ENCODE peak calls at places on chromosomes 7 and 10, in eight cellular contexts. One of them, this sample, is unnamed. For H3K4me1, the result is how much of the 10 kb centered on the place peaks cover.

GRCh38 chr10:133462512-133463305 is 9.0 kb downstream of the SCART1 start:
- DNase-seq in CD8-positive, alpha-beta memory T cell: no peak
- DNase-seq in transverse colon: no peak
- DNase-seq in naive thymus-derived CD4-positive, alpha-beta T cell: no peak
- DNase-seq in mucosa of descending colon: no peak
- DNase-seq in lower lobe of right lung: no peak
- DNase-seq in H9: no peak
- DNase-seq in PC-3: no peak
- DNase-seq in this sample: no peak

GRCh38 chr7:25894002-25894901 is 257.7 kb upstream of the NFE2L3 start:
- DNase-seq in CD8-positive, alpha-beta memory T cell: peak
- DNase-seq in transverse colon: peak
- DNase-seq in naive thymus-derived CD4-positive, alpha-beta T cell: peak
- DNase-seq in mucosa of descending colon: peak
- DNase-seq in lower lobe of right lung: peak
- DNase-seq in H9: peak
- DNase-seq in PC-3: peak
- DNase-seq in this sample: no peak

GRCh38 chr10:3784510-3785250 is at the start of gene KLF6:
- DNase-seq in CD8-positive, alpha-beta memory T cell: no peak
- DNase-seq in transverse colon: peak
- DNase-seq in naive thymus-derived CD4-positive, alpha-beta T cell: no peak
- DNase-seq in mucosa of descending colon: no peak
- DNase-seq in lower lobe of right lung: peak
- DNase-seq in H9: no peak
- DNase-seq in PC-3: no peak
- DNase-seq in this sample: no peak

GRCh38 chr7:79282051-79282694 is 171.3 kb downstream of the MAGI2 start:
- DNase-seq in CD8-positive, alpha-beta memory T cell: no peak
- DNase-seq in transverse colon: no peak
- DNase-seq in naive thymus-derived CD4-positive, alpha-beta T cell: no peak
- DNase-seq in mucosa of descending colon: no peak
- DNase-seq in lower lobe of right lung: no peak
- DNase-seq in H9: no peak
- DNase-seq in PC-3: peak
- DNase-seq in this sample: peak

GRCh38 chr10:43012578-43012977 is 64.3 kb upstream of the RET start:
- DNase-seq in CD8-positive, alpha-beta memory T cell: no peak
- DNase-seq in transverse colon: no peak
- DNase-seq in naive thymus-derived CD4-positive, alpha-beta T cell: no peak
- DNase-seq in mucosa of descending colon: no peak
- DNase-seq in lower lobe of right lung: no peak
- DNase-seq in H9: peak
- DNase-seq in PC-3: no peak
- DNase-seq in this sample: no peak

GRCh38 chr10:30751678-30752331 is 122.3 kb upstream of the LYZL2 start:
- DNase-seq in CD8-positive, alpha-beta memory T cell: peak
- DNase-seq in transverse colon: peak
- DNase-seq in naive thymus-derived CD4-positive, alpha-beta T cell: peak
- DNase-seq in mucosa of descending colon: no peak
- DNase-seq in lower lobe of right lung: peak
- DNase-seq in H9: peak
- DNase-seq in PC-3: peak
- DNase-seq in this sample: peak

GRCh38 chr7:141668853-141669252 is 33.1 kb downstream of the DENND11 start:
- DNase-seq in CD8-positive, alpha-beta memory T cell: no peak
- DNase-seq in transverse colon: no peak
- DNase-seq in naive thymus-derived CD4-positive, alpha-beta T cell: no peak
- DNase-seq in mucosa of descending colon: no peak
- DNase-seq in lower lobe of right lung: no peak
- DNase-seq in H9: no peak
- DNase-seq in PC-3: no peak
- DNase-seq in this sample: no peak

GRCh38 chr10:122307669-122308486 is 36.8 kb downstream of the BTBD16 start:
- DNase-seq in CD8-positive, alpha-beta memory T cell: no peak
- DNase-seq in transverse colon: peak
- DNase-seq in naive thymus-derived CD4-positive, alpha-beta T cell: no peak
- DNase-seq in mucosa of descending colon: no peak
- DNase-seq in lower lobe of right lung: no peak
- DNase-seq in H9: no peak
- DNase-seq in PC-3: peak
- DNase-seq in this sample: peak

DNA sequence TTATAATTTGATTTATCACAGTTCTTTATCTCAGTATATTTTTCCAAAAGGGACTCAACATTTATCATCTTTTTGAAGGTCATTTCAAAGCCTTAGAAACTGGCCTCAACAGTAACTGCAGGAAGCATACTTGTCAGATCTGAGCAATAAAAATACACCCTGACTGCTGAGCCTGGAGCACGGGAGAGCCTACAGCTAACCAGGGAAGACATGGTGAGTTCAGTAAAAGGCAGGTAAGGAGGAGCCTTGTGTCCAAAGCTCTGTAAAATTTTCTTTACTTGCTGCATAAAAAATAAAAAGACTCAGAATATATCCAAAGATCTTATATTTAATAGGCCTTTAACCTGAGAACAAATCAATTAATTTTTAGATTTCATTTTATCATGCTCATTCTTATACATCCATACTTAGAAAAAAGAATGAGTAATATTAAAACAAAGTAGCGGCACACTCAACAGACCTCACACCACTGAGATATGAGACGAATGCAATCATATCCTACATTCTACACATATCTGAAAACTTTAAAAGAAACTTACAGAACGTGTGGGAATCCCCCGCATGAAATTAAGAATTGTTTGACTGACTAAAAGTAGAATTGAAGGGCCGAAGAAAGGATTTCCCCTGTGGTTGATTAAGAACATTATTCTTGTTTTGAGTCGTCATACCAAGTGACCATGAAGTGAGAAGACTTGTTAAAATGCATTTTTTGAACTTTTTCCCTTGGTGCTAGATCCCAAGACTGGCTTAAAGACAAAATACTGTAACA is 296.4 kb upstream of the MKLN1 start:
- DNase-seq in CD8-positive, alpha-beta memory T cell: no peak
- DNase-seq in transverse colon: no peak
- DNase-seq in naive thymus-derived CD4-positive, alpha-beta T cell: no peak
- DNase-seq in mucosa of descending colon: no peak
- DNase-seq in lower lobe of right lung: no peak
- DNase-seq in H9: no peak
- DNase-seq in PC-3: no peak
- DNase-seq in this sample: no peak
- H3K4me1 ChIP-seq in CD8-positive, alpha-beta memory T cell: half or more
- H3K4me1 ChIP-seq in transverse colon: under half
- H3K4me1 ChIP-seq in naive thymus-derived CD4-positive, alpha-beta T cell: under half
- H3K4me1 ChIP-seq in mucosa of descending colon: under half
- H3K4me1 ChIP-seq in lower lobe of right lung: half or more
- H3K4me1 ChIP-seq in H9: under half
- H3K4me1 ChIP-seq in PC-3: under half
- H3K4me1 ChIP-seq in this sample: under half

GRCh38 chr10:71971769-71972555 is 7.8 kb downstream of the CHST3 start:
- DNase-seq in CD8-positive, alpha-beta memory T cell: no peak
- DNase-seq in transverse colon: no peak
- DNase-seq in naive thymus-derived CD4-positive, alpha-beta T cell: no peak
- DNase-seq in mucosa of descending colon: no peak
- DNase-seq in lower lobe of right lung: no peak
- DNase-seq in H9: no peak
- DNase-seq in PC-3: no peak
- DNase-seq in this sample: no peak

GRCh38 chr10:71974489-71975011 is 10.4 kb downstream of the CHST3 start:
- DNase-seq in CD8-positive, alpha-beta memory T cell: no peak
- DNase-seq in transverse colon: no peak
- DNase-seq in naive thymus-derived CD4-positive, alpha-beta T cell: no peak
- DNase-seq in mucosa of descending colon: no peak
- DNase-seq in lower lobe of right lung: no peak
- DNase-seq in H9: no peak
- DNase-seq in PC-3: peak
- DNase-seq in this sample: peak

GRCh38 chr10:71972746-71973695 is 8.8 kb downstream of the CHST3 start:
- DNase-seq in CD8-positive, alpha-beta memory T cell: no peak
- DNase-seq in transverse colon: no peak
- DNase-seq in naive thymus-derived CD4-positive, alpha-beta T cell: no peak
- DNase-seq in mucosa of descending colon: no peak
- DNase-seq in lower lobe of right lung: no peak
- DNase-seq in H9: no peak
- DNase-seq in PC-3: no peak
- DNase-seq in this sample: no peak

GRCh38 chr10:71975087-71975890 is 11.1 kb downstream of the CHST3 start:
- DNase-seq in CD8-positive, alpha-beta memory T cell: no peak
- DNase-seq in transverse colon: peak
- DNase-seq in naive thymus-derived CD4-positive, alpha-beta T cell: no peak
- DNase-seq in mucosa of descending colon: peak
- DNase-seq in lower lobe of right lung: no peak
- DNase-seq in H9: no peak
- DNase-seq in PC-3: peak
- DNase-seq in this sample: no peak

GRCh38 chr10:71973777-71974488 is 9.7 kb downstream of the CHST3 start:
- DNase-seq in CD8-positive, alpha-beta memory T cell: no peak
- DNase-seq in transverse colon: no peak
- DNase-seq in naive thymus-derived CD4-positive, alpha-beta T cell: no peak
- DNase-seq in mucosa of descending colon: no peak
- DNase-seq in lower lobe of right lung: no peak
- DNase-seq in H9: no peak
- DNase-seq in PC-3: no peak
- DNase-seq in this sample: no peak
- H3K4me1 ChIP-seq in CD8-positive, alpha-beta memory T cell: under half
- H3K4me1 ChIP-seq in transverse colon: under half
- H3K4me1 ChIP-seq in naive thymus-derived CD4-positive, alpha-beta T cell: under half
- H3K4me1 ChIP-seq in mucosa of descending colon: under half
- H3K4me1 ChIP-seq in lower lobe of right lung: half or more
- H3K4me1 ChIP-seq in H9: under half
- H3K4me1 ChIP-seq in PC-3: half or more
- H3K4me1 ChIP-seq in this sample: half or more

DNA sequence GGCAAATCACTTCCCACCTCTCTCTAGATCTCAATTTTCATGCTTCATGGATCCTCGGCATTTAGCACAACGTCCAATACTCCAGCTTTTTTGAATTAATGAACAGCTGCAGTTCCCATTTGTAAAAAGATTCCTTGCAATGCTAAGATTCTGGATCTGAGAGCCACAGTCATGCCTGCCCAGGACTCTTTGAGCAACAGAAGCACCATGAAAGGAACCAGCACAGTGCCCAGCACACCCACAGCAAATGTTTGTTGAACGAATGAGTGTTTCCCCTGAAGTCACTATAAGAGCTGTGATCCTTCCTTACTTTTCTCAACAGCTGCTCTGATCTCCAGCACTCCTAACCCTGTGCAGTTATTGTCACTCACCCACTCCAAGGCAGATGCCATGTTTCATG is 20.7 kb upstream of the DDIT4 start:
- DNase-seq in CD8-positive, alpha-beta memory T cell: no peak
- DNase-seq in transverse colon: no peak
- DNase-seq in naive thymus-derived CD4-positive, alpha-beta T cell: no peak
- DNase-seq in mucosa of descending colon: peak
- DNase-seq in lower lobe of right lung: no peak
- DNase-seq in H9: no peak
- DNase-seq in PC-3: no peak
- DNase-seq in this sample: no peak
- H3K4me1 ChIP-seq in CD8-positive, alpha-beta memory T cell: half or more
- H3K4me1 ChIP-seq in transverse colon: half or more
- H3K4me1 ChIP-seq in naive thymus-derived CD4-positive, alpha-beta T cell: under half
- H3K4me1 ChIP-seq in mucosa of descending colon: half or more
- H3K4me1 ChIP-seq in lower lobe of right lung: half or more
- H3K4me1 ChIP-seq in H9: under half
- H3K4me1 ChIP-seq in PC-3: under half
- H3K4me1 ChIP-seq in this sample: under half

DNA sequence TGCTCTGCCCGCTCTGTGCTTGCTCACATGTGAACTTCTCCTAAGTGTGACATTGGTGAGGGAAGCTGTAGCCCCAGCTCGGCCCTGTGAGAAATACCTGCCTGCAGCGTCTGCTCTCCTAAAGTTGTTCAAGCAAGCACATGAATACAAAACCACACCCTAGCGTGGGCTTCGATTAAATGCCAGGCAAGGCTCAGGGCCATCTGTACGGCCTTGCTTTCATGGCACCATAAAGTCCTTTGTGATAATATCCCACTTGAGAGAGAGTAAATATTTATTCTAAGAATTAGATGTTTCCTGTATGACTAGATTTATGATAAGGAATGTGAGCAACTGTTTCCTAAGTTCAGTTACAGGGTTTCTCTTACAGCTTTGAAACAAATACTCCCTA is 262.8 kb upstream of the KLF14 start:
- DNase-seq in CD8-positive, alpha-beta memory T cell: no peak
- DNase-seq in transverse colon: peak
- DNase-seq in naive thymus-derived CD4-positive, alpha-beta T cell: no peak
- DNase-seq in mucosa of descending colon: peak
- DNase-seq in lower lobe of right lung: peak
- DNase-seq in H9: no peak
- DNase-seq in PC-3: peak
- DNase-seq in this sample: peak
- H3K4me1 ChIP-seq in CD8-positive, alpha-beta memory T cell: half or more
- H3K4me1 ChIP-seq in transverse colon: under half
- H3K4me1 ChIP-seq in naive thymus-derived CD4-positive, alpha-beta T cell: under half
- H3K4me1 ChIP-seq in mucosa of descending colon: half or more
- H3K4me1 ChIP-seq in lower lobe of right lung: half or more
- H3K4me1 ChIP-seq in H9: under half
- H3K4me1 ChIP-seq in PC-3: under half
- H3K4me1 ChIP-seq in this sample: under half

DNA sequence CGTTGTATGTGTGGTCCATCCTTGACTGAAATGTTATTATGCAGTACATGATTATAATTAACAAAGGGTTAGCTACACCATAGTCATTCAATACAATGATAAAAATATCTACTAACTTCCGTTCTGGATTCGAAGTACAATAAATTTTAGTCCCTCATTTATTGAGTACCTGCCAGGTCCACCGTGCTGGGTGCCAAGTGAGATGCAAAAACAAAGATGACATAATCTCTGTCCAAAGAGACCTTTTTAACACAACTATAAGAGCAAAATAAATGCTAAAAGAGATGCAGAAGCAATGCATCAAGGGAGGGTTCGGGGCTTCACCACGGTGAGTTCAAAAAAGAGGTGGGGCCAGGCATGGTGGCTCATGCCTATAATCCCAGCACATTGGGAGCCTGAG is 33.1 kb downstream of the LAMB1 start:
- DNase-seq in CD8-positive, alpha-beta memory T cell: no peak
- DNase-seq in transverse colon: no peak
- DNase-seq in naive thymus-derived CD4-positive, alpha-beta T cell: no peak
- DNase-seq in mucosa of descending colon: no peak
- DNase-seq in lower lobe of right lung: no peak
- DNase-seq in H9: no peak
- DNase-seq in PC-3: no peak
- DNase-seq in this sample: no peak
- H3K4me1 ChIP-seq in CD8-positive, alpha-beta memory T cell: under half
- H3K4me1 ChIP-seq in transverse colon: under half
- H3K4me1 ChIP-seq in naive thymus-derived CD4-positive, alpha-beta T cell: under half
- H3K4me1 ChIP-seq in mucosa of descending colon: under half
- H3K4me1 ChIP-seq in lower lobe of right lung: under half
- H3K4me1 ChIP-seq in H9: under half
- H3K4me1 ChIP-seq in PC-3: under half
- H3K4me1 ChIP-seq in this sample: under half

GRCh38 chr10:5611899-5612680 is 54.3 kb downstream of the ASB13 start:
- DNase-seq in CD8-positive, alpha-beta memory T cell: no peak
- DNase-seq in transverse colon: no peak
- DNase-seq in naive thymus-derived CD4-positive, alpha-beta T cell: no peak
- DNase-seq in mucosa of descending colon: no peak
- DNase-seq in lower lobe of right lung: peak
- DNase-seq in H9: no peak
- DNase-seq in PC-3: peak
- DNase-seq in this sample: no peak
- H3K4me1 ChIP-seq in CD8-positive, alpha-beta memory T cell: under half
- H3K4me1 ChIP-seq in transverse colon: under half
- H3K4me1 ChIP-seq in naive thymus-derived CD4-positive, alpha-beta T cell: under half
- H3K4me1 ChIP-seq in mucosa of descending colon: under half
- H3K4me1 ChIP-seq in lower lobe of right lung: under half
- H3K4me1 ChIP-seq in H9: under half
- H3K4me1 ChIP-seq in PC-3: half or more
- H3K4me1 ChIP-seq in this sample: under half

This sample was measured in SJSA1.